ENCODE peak calls at places on chromosomes 6 and 20, in six cellular contexts. H is spleen; O is stomach; K is pancreas; P is neuronal stem cell; S is CD8-positive, alpha-beta T cell. J is an unnamed sample.

GRCh38 chr6:49541210-49541724 is 9.2 kb upstream of the C6orf141 start:
- DNase-seq in H (no peak), O (no peak), K (no peak), P (no peak), S (no peak), J (no peak)

GRCh38 chr6:47419621-47420020 is 58.0 kb upstream of the CD2AP start:
- DNase-seq in H (no peak), O (no peak), K (no peak), P (no peak), S (no peak), J (no peak)

GRCh38 chr6:89217308-89217999 is at the start of gene GABRR1:
- DNase-seq in H (no peak), O (no peak), K (no peak), P (no peak), S (no peak), J (no peak)

GRCh38 chr20:61173966-61174725 is 77.9 kb upstream of the CDH4 start:
- DNase-seq in H (no peak), O (no peak), K (no peak), P (no peak), S (no peak), J (no peak)

GRCh38 chr20:53652090-53652858 is 58.6 kb upstream of the ZNF217 start:
- DNase-seq in H (no peak), O (no peak), K (no peak), P (no peak), S (no peak), J (no peak)

GRCh38 chr20:7627734-7628663 is 312.3 kb downstream of the HAO1 start:
- DNase-seq in H (no peak), O (no peak), K (no peak), P (no peak), S (no peak), J (no peak)

GRCh38 chr20:4836935-4837334 is 115.2 kb downstream of the PRND start:
- DNase-seq in H (no peak), O (no peak), K (no peak), P (no peak), S (no peak), J (no peak)

GRCh38 chr6:108083349-108083748 is 8.8 kb upstream of the OSTM1 start:
- DNase-seq in H (no peak), O (no peak), K (no peak), P (no peak), S (no peak), J (no peak)

GRCh38 chr6:79630400-79630882 is 688 bp upstream of the SH3BGRL2 start:
- DNase-seq in H (no peak), O (no peak), K (no peak), P (no peak), S (no peak), J (no peak)

GRCh38 chr6:136553166-136553787 is 3.1 kb upstream of the MAP7 start:
- DNase-seq in H (no peak), O (no peak), K (peak; percentile 35), P (no peak), S (no peak), J (no peak)

GRCh38 chr20:57680131-57680716 is 29.6 kb downstream of the PMEPA1 start:
- DNase-seq in H (no peak), O (no peak), K (no peak), P (no peak), S (peak; percentile 38), J (no peak)

GRCh38 chr20:57682184-57683038 is 27.4 kb downstream of the PMEPA1 start:
- DNase-seq in H (no peak), O (no peak), K (no peak), P (no peak), S (no peak), J (no peak)

GRCh38 chr20:57683876-57684275 is 25.9 kb downstream of the PMEPA1 start:
- DNase-seq in H (no peak), O (no peak), K (no peak), P (no peak), S (no peak), J (no peak)

GRCh38 chr20:57679113-57679512 is 30.7 kb downstream of the PMEPA1 start:
- DNase-seq in H (no peak), O (no peak), K (no peak), P (no peak), S (no peak), J (no peak)

DNA sequence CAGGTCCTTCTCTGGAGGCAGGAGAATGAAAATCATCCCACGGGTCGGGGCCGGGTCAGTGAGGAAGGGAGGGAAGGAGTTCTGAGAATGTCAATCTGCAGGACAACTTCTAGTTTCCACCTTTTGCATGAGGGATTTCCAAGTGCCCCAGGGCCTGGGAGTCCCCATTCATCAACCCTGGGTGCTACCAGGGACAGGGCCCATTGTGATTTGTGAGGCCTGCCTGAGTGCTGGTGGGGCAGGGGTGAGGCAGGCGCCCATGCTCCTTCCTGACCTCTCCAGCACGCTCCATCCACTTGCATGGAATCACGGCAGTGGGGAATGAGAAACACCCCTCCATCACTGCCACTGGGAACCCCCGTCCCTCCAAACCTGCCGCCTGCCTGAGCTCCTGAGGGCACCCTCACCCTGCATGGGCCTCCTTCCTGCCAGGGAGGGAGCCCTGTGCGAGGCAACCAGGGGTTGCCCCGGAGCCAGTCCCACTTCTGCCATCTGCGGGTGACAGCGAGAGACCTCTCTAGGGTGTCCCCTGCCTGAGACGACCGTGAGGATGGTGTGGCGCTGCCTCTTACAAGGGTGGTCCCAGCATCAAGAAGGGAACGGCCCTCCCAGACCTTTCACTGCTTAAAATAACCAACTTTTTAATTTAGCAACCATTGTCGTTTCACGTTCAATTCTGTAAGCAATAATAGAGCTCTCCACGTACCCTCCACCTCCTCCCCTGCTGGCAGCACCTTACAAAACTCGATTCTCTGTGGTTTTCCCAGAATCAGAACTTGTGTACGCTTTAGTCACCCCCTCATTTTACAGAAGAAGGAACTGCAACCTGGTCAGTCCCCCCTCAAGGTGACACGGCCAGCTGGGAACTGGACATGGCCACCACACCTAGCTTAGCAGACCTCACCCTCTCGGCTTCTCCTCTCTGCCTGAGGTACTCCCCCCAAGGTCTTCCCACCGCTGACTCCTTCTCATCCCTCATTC is 28.6 kb downstream of the PMEPA1 start:
- DNase-seq in H (peak; percentile 91), O (no peak), K (no peak), P (no peak), S (peak; percentile 79), J (no peak)
- H3K4me3 ChIP-seq in H (no peak overlapping the region), O (no peak overlapping the region), K (no peak overlapping the region), P (no peak overlapping the region), S (no peak overlapping the region), J (no peak overlapping the region)

GRCh38 chr6:127880452-127880851 is 20.4 kb downstream of the THEMIS start:
- DNase-seq in H (no peak), O (no peak), K (no peak), P (no peak), S (no peak), J (no peak)

GRCh38 chr6:127877231-127877630 is 23.6 kb downstream of the THEMIS start:
- DNase-seq in H (no peak), O (no peak), K (no peak), P (no peak), S (no peak), J (no peak)

GRCh38 chr6:127878115-127878514 is 22.7 kb downstream of the THEMIS start:
- DNase-seq in H (no peak), O (no peak), K (no peak), P (no peak), S (no peak), J (no peak)

DNA sequence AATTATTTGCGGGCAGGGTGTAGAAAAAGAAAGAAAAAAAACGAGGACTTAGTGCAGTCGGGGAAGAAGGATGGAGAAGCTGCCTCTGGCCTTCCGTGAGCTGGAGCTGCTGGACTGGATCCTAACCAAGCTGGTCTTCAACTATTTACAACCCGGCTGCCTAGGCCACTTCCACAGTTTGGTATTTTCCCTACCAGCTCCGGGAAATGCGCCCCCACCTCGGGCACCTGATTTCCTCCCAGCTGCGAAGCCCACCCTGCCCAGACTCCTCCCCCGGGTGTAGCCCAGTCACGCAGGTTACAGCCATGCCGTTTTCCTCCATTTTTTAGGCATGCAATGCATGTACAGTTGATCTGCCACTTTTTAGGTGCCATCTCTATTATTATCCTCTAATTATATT is 21.2 kb downstream of the THEMIS start:
- DNase-seq in H (peak; percentile 62), O (no peak), K (peak; percentile 8), P (peak; percentile 27), S (peak; percentile 44), J (peak; percentile 16)
- H3K27ac ChIP-seq in H (no peak overlapping the region), O (no peak overlapping the region), K (no peak overlapping the region), P (no peak overlapping the region), S (no peak overlapping the region), J (no peak overlapping the region)

GRCh38 chr20:59777321-59777705 is 156.1 kb downstream of the SYCP2 start:
- DNase-seq in H (no peak), O (no peak), K (no peak), P (no peak), S (no peak), J (peak; percentile 5)

GRCh38 chr20:59775221-59776055 is 158.0 kb downstream of the SYCP2 start:
- DNase-seq in H (no peak), O (peak; percentile 18), K (no peak), P (no peak), S (no peak), J (no peak)

GRCh38 chr20:59776626-59777320 is 156.7 kb downstream of the SYCP2 start:
- DNase-seq in H (no peak), O (no peak), K (no peak), P (no peak), S (no peak), J (peak; percentile 5)

GRCh38 chr20:59777814-59778575 is 155.4 kb downstream of the SYCP2 start:
- DNase-seq in H (no peak), O (peak; percentile 20), K (no peak), P (no peak), S (no peak), J (no peak)

DNA sequence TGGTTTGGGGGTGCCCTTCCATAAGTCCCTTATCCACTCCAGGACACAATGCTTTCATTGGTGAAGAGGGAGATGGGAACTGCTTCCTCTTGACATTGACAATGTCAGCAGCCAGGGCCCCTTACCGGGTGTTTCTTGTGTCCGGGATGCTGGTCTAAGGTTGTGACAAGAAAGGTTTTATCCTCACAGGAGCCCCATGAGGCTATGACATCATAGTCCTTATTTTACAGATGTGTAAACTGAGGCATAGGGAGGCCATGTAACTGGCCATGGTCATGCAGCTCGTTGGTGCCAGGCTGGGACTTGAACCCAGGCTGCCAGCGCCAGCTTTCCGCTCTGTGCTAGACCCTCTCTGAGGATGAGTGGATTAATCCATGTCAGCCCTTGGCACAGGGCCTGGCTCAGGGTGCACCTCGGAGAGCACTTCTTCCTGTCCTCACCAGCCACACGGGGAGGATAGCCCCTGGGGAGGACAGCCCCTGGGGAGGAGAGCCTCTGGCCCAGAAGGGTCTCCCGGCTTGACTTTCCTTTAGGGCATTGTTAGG is 157.3 kb downstream of the SYCP2 start:
- DNase-seq in H (no peak), O (peak; percentile 14), K (no peak), P (no peak), S (no peak), J (peak; percentile 13)
- H3K4me3 ChIP-seq in H (no peak overlapping the region), O (no peak overlapping the region), K (no peak overlapping the region), P (no peak overlapping the region), S (no peak overlapping the region), J (no peak overlapping the region)

DNA sequence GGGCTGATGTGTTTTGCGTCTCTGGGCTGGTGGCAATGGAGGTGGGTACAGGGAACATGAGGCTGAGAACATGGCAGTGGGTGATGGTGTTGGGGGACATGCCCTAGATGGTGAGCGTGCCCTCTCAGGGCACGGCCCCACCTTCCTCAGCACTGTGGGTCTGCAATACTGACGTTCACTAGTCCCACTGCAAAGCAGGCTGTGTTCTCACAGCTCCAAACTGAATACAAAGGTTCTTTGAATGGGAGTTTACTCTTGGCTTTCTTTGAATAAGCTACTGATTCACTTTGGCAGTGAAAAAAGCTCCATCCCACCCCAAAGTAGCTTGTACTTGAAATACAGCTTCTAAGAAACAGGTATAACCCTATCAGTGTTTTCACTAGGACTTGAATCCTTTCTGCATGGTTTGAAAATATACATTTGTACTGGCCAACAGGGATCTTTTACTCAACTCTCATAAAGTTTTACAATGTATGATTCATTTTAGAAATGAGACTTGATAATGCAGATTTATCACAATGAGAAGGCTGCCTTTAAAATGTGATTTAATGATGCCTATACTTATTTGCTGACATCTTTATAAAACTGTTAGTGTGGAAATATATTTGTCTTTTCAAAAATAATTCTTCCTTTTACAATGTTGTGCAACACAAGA is 400.7 kb downstream of the ZFAND3 start:
- DNase-seq in H (no peak), O (no peak), K (no peak), P (no peak), S (no peak), J (no peak)
- H3K27ac ChIP-seq in H (no peak overlapping the region), O (no peak overlapping the region), K (no peak overlapping the region), P (no peak overlapping the region), S (no peak overlapping the region), J (no peak overlapping the region)

J was measured in heart left ventricle.